ENCODE peak calls at places on chromosomes 4 and X, in six cellular contexts. P is NCI-H1930, F is D341Med, O is iris pigment epithelial cell, X is substantia nigra, B is neural crest cell. R is an unnamed sample.

GRCh38 chr4:6889736-6890324 is 19.8 kb upstream of the TBC1D14 start:
- DNase-seq in P (no peak), F (no peak), O (no peak), X (no peak), B (no peak), R (no peak)

GRCh38 chr4:37780444-37781133 is 45.9 kb upstream of the PGM2 start:
- DNase-seq in P (no peak), F (no peak), O (peak), X (no peak), B (no peak), R (no peak)

GRCh38 chrX:45518552-45518951 is 317.9 kb upstream of the DIPK2B start:
- DNase-seq in P (no peak), F (no peak), O (no peak), X (no peak), B (no peak), R (no peak)

GRCh38 chrX:1928805-1929204 is 313.9 kb downstream of the ASMT start:
- DNase-seq in P (no peak), F (no peak), O (no peak), X (no peak), B (no peak), R (no peak)

GRCh38 chr4:85725727-85726170 is 250.8 kb downstream of the ARHGAP24 start:
- DNase-seq in P (no peak), F (no peak), O (peak), X (no peak), B (no peak), R (no peak)

GRCh38 chr4:87151730-87152129 is 68.7 kb downstream of the KLHL8 start:
- DNase-seq in P (no peak), F (no peak), O (no peak), X (no peak), B (no peak), R (no peak)

GRCh38 chr4:24519649-24520048 is 64.7 kb downstream of the DHX15 start:
- DNase-seq in P (no peak), F (no peak), O (peak), X (no peak), B (no peak), R (no peak)

GRCh38 chr4:174248407-174248806 is 35.1 kb downstream of the FBXO8 start:
- DNase-seq in P (no peak), F (no peak), O (no peak), X (no peak), B (no peak), R (no peak)

GRCh38 chrX:1205681-1206611 is 6.5 kb downstream of the CRLF2 start:
- DNase-seq in P (no peak), F (peak), O (peak), X (no peak), B (peak), R (no peak)

GRCh38 chr4:162959056-162959455 is 207.6 kb downstream of the NAF1 start:
- DNase-seq in P (no peak), F (peak), O (no peak), X (peak), B (no peak), R (no peak)

GRCh38 chr4:59855630-59856352 is 1344.3 kb upstream of the ADGRL3 start:
- DNase-seq in P (no peak), F (no peak), O (no peak), X (no peak), B (no peak), R (no peak)